ENCODE peak calls at places on chromosomes 3 and 15, in nine cellular contexts. S is RKO; V is activated gamma-delta T cell treated with Interleukin-2 at 50 U/mL for 16 hours; B is activated CD4-positive, CD25-positive, alpha-beta regulatory T cell treated with anti-CD3 and anti-CD28 coated beads, Interleukin-2, amount 50 U/mL, for 72 hours; E is stimulated activated naive CD8-positive, alpha-beta T cell treated with anti-CD3 and anti-CD28 coated beads, Interleukin-15, Interleukin-2, amounts not matched to agents 100 U/mL and 50 U/mL, for 24 hours; K is GM12878; M is T-cell; L is HCT116; U is right cardiac atrium. T is an unnamed sample.

GRCh38 chr15:31306036-31306425 is 20.6 kb upstream of the KLF13 start:
- DNase-seq in V (no peak), U (no peak), K (no peak), S (no peak), M (no peak), L (no peak), E (no peak), B (no peak), T (no peak)

GRCh38 chr3:146969356-146969755 is 364.2 kb upstream of the PLSCR5 start:
- DNase-seq in K (no peak), M (no peak), V (no peak), S (no peak), L (no peak), E (no peak), B (no peak), U (no peak), T (no peak)

GRCh38 chr15:92011611-92012367 is 158.3 kb downstream of the SLCO3A1 start:
- DNase-seq in M (no peak), L (no peak), U (no peak), B (no peak), E (peak), V (no peak), K (no peak), S (no peak), T (peak)

GRCh38 chr3:189563841-189564563 is 67.2 kb upstream of the TP63 start:
- DNase-seq in L (no peak), E (peak), K (peak), M (no peak), B (no peak), S (peak), U (no peak), V (no peak), T (peak)

GRCh38 chr15:66819084-66819483 is 117.0 kb downstream of the SMAD6 start:
- DNase-seq in E (no peak), L (no peak), U (no peak), S (no peak), M (no peak), B (no peak), V (no peak), K (peak), T (no peak)

GRCh38 chr3:13548696-13549512 is at the start of gene FBLN2:
- DNase-seq in E (peak), M (no peak), U (peak), B (no peak), L (no peak), K (no peak), S (no peak), V (peak), T (no peak)

GRCh38 chr3:159844383-159844730 is 144.3 kb upstream of the IL12A start:
- DNase-seq in M (no peak), B (no peak), E (no peak), U (no peak), K (no peak), S (no peak), L (no peak), V (no peak), T (no peak)

GRCh38 chr3:193665370-193665989 is 72.5 kb downstream of the OPA1 start:
- DNase-seq in S (peak), M (no peak), U (no peak), K (no peak), B (no peak), V (no peak), L (peak), E (no peak), T (no peak)

GRCh38 chr3:52128118-52128683 is 26.0 kb downstream of the POC1A start:
- DNase-seq in B (no peak), K (no peak), M (no peak), U (peak), S (peak), V (no peak), E (no peak), L (peak), T (no peak)